ENCODE peak calls at places on chromosomes 16 and 17, in nine cellular contexts. E is kidney epithelial cell; W is CD8-positive, alpha-beta T cell; R is body of pancreas; M is H7; K is Caco-2; O is mucosa of descending colon; U is left lung; A is GM23338. V is an unnamed sample. For H3K36me3, the result is how much of the 10 kb centered on the place peaks cover.

GRCh38 chr16:11994187-11995119 is 17.9 kb downstream of the SNX29 start:
- DNase-seq in E (no peak), W (no peak), R (peak), M (no peak), K (no peak), O (peak), U (peak), A (no peak), V (no peak)

GRCh38 chr16:27860091-27860490 is 203.4 kb downstream of the GSG1L start:
- DNase-seq in E (no peak), W (no peak), R (no peak), M (no peak), K (no peak), O (no peak), U (no peak), A (no peak), V (no peak)

GRCh38 chr17:7446669-7447068 is 1.8 kb downstream of the CHRNB1 start:
- DNase-seq in E (no peak), W (no peak), R (no peak), M (peak), K (no peak), O (no peak), U (no peak), A (peak), V (no peak)

GRCh38 chr17:77681820-77682219 is 276.7 kb upstream of the TNRC6C start:
- DNase-seq in E (no peak), W (no peak), R (peak), M (no peak), K (peak), O (peak), U (no peak), A (no peak), V (no peak)

GRCh38 chr17:3685174-3685812 is 10.7 kb downstream of the P2RX5 start:
- DNase-seq in E (no peak), W (no peak), R (no peak), M (peak), K (no peak), O (no peak), U (no peak), A (no peak), V (no peak)

GRCh38 chr16:27677300-27677699 is 127.4 kb downstream of the KATNIP start:
- DNase-seq in E (peak), W (no peak), R (no peak), M (no peak), K (no peak), O (no peak), U (no peak), A (no peak), V (no peak)

GRCh38 chr16:88760424-88761142 is 24.4 kb downstream of the PIEZO1 start:
- DNase-seq in E (no peak), W (no peak), R (no peak), M (no peak), K (no peak), O (peak), U (no peak), A (no peak), V (no peak)

GRCh38 chr16:71360378-71360777 is 1.9 kb downstream of the CALB2 start:
- DNase-seq in E (peak), W (no peak), R (peak), M (no peak), K (no peak), O (no peak), U (no peak), A (no peak), V (no peak)

GRCh38 chr16:89821438-89822187 is 5.2 kb upstream of the FANCA start:
- DNase-seq in E (no peak), W (no peak), R (no peak), M (no peak), K (no peak), O (no peak), U (no peak), A (no peak), V (no peak)

GRCh38 chr16:75097941-75098897 is 18.4 kb downstream of the LDHD start:
- DNase-seq in E (no peak), W (peak), R (no peak), M (peak), K (no peak), O (no peak), U (no peak), A (no peak), V (no peak)

GRCh38 chr16:5791011-5791410 is 693.4 kb upstream of the EEF2KMT start:
- DNase-seq in E (no peak), W (no peak), R (no peak), M (no peak), K (no peak), O (no peak), U (no peak), A (no peak), V (no peak)

GRCh38 chr17:45106582-45106981 is 25.7 kb downstream of the PLCD3 start:
- DNase-seq in E (no peak), W (no peak), R (no peak), M (no peak), K (no peak), O (no peak), U (no peak), A (no peak), V (no peak)

GRCh38 chr17:45104497-45104896 is 27.8 kb downstream of the PLCD3 start:
- DNase-seq in E (no peak), W (no peak), R (no peak), M (peak), K (no peak), O (no peak), U (no peak), A (no peak), V (no peak)

GRCh38 chr17:45104029-45104428 is 28.3 kb downstream of the PLCD3 start:
- DNase-seq in E (no peak), W (no peak), R (no peak), M (no peak), K (no peak), O (no peak), U (no peak), A (no peak), V (no peak)

GRCh38 chr17:45106101-45106500 is 26.2 kb downstream of the PLCD3 start:
- DNase-seq in E (no peak), W (no peak), R (no peak), M (peak), K (no peak), O (no peak), U (no peak), A (no peak), V (no peak)

DNA sequence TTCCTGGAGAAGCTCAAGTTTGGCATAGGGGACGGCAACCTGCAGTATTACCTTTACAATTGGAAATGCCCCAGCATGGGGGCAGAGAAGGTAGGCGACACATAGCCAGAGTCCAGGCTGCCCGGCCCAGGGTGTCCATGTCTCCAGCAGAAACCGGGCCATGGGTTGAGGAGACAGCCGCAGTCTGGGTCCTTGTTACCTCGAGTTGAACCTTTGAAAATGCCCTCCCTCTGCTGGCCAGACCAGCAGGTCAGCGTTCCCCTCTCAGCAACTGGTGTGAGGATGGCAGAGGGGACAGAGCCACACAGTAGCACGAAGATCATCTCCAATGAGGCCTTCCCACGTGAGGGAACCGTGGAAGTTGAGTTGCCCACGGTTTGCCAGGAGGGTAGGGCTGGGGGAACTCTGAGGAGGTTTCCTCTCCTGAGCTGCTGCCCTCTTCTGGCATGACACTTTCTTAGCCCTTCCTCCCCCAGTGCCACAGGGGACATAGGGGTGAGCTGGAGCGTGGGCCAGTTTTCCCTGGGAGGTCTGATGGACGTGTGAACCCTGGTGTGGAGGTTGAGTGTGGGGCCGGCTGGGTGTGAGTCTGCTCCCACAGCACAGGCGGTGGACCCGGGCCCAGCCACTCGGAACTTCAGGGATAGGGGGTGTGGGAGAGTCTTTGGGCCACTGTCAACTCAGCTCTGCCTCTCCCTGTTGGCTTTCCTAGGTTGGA is 27.2 kb downstream of the PLCD3 start:
- DNase-seq in E (no peak), W (no peak), R (no peak), M (peak), K (no peak), O (no peak), U (no peak), A (no peak), V (no peak)
- H3K36me3 ChIP-seq in E (under half), W (under half), R (half or more), M (half or more), K (under half), O (under half), U (under half), A (under half), V (half or more)

GRCh38 chr17:63015824-63016223 is 49.8 kb downstream of the TANC2 start:
- DNase-seq in E (no peak), W (no peak), R (no peak), M (no peak), K (no peak), O (no peak), U (no peak), A (no peak), V (no peak)
- H3K36me3 ChIP-seq in E (under half), W (under half), R (under half), M (under half), K (under half), O (under half), U (under half), A (under half), V (under half)

GRCh38 chr17:37090941-37091340 is 142.2 kb downstream of the AATF start:
- DNase-seq in E (no peak), W (no peak), R (no peak), M (no peak), K (no peak), O (no peak), U (no peak), A (no peak), V (no peak)
- H3K36me3 ChIP-seq in E (under half), W (under half), R (under half), M (under half), K (under half), O (under half), U (under half), A (under half), V (under half)

GRCh38 chr17:82241183-82241925 is 12.5 kb downstream of the SLC16A3 start:
- DNase-seq in E (no peak), W (no peak), R (peak), M (peak), K (no peak), O (peak), U (peak), A (no peak), V (no peak)
- H3K36me3 ChIP-seq in E (under half), W (under half), R (under half), M (under half), K (under half), O (under half), U (under half), A (under half), V (under half)

DNA sequence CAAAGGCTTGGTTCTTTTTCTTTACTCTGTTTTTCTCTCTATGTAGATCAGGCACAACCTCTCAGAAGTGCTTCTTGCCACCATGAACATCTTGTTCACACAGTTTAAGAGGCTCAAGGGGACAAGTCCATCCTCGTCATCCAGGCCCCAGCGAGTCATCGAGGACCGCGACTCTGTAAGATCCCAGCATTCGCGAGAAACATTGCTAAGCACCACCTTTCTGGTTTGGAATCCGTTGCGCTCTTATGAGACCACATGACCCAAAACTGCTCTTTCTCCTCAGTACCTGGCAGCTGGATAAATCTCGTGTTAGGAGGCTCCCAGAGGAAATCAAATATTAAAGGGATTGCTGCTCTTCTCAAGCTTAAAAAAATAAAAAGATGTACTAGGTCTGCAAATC is 23.3 kb upstream of the SLC12A3 start:
- DNase-seq in E (no peak), W (no peak), R (no peak), M (no peak), K (no peak), O (no peak), U (no peak), A (no peak), V (no peak)
- H3K36me3 ChIP-seq in E (under half), W (under half), R (under half), M (under half), K (under half), O (under half), U (under half), A (under half), V (under half)

GRCh38 chr16:16107839-16108238 is 115.5 kb downstream of the ABCC6 start:
- DNase-seq in E (no peak), W (no peak), R (no peak), M (no peak), K (no peak), O (no peak), U (no peak), A (no peak), V (no peak)

GRCh38 chr16:16109453-16110110 is 113.7 kb downstream of the ABCC6 start:
- DNase-seq in E (no peak), W (no peak), R (peak), M (no peak), K (no peak), O (no peak), U (no peak), A (no peak), V (no peak)

GRCh38 chr16:16110111-16110490 is 113.2 kb downstream of the ABCC6 start:
- DNase-seq in E (no peak), W (no peak), R (no peak), M (no peak), K (no peak), O (no peak), U (no peak), A (no peak), V (no peak)

GRCh38 chr16:16111639-16112038 is 111.7 kb downstream of the ABCC6 start:
- DNase-seq in E (no peak), W (no peak), R (no peak), M (no peak), K (no peak), O (no peak), U (no peak), A (no peak), V (no peak)

DNA sequence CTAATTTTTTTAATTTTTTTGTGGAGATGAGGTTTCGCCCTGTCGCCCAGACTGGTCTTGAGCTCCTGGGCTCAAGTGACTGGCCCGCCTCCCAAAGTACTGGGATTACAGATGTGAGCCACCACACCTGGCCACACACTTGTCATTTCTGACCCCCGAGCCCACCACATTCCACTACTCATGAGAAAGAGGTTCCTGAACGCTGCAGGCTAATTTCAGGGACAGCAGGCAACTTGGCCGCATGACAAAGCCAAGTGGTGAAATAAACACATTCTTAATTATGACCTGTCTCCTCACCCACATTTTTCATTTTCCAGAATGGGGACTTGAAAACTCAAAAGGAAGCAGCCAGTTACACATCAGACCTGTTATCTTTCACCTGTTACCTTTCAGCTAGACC is 114.5 kb downstream of the ABCC6 start:
- DNase-seq in E (no peak), W (no peak), R (no peak), M (no peak), K (no peak), O (no peak), U (no peak), A (peak), V (no peak)
- H3K36me3 ChIP-seq in E (under half), W (under half), R (under half), M (under half), K (under half), O (under half), U (under half), A (under half), V (under half)

DNA sequence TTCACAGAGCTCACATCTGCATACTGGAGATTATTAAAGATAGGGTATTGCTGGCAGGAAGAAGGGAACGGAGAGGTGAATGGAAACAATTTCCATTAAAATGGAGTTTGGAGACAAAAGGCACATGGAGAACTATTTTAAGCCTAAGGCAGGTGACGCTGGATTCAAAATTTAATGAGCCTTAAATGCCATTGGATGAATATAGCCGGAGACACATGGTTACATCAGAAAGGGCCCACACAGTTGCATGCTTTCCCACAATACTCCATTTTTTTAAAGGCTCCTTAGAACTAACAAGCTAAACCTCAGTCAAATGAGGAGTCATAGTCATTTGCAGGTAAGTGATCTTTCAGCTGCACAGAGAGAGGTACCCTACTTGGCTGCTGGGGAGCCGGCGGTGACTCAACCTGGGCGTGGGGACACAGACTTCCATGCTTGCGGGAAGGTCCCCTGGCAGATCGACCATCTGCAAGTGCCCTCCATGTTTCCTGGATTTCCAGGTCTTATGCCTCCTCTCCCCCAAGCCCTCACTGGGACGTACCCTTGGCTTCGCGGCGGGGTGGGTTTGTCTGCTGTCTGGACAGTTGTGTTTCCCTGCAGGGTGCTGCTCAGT is 259.2 kb downstream of the CBLN1 start:
- DNase-seq in E (no peak), W (no peak), R (no peak), M (no peak), K (no peak), O (no peak), U (no peak), A (peak), V (no peak)
- H3K36me3 ChIP-seq in E (under half), W (under half), R (under half), M (under half), K (under half), O (under half), U (under half), A (under half), V (under half)

DNA sequence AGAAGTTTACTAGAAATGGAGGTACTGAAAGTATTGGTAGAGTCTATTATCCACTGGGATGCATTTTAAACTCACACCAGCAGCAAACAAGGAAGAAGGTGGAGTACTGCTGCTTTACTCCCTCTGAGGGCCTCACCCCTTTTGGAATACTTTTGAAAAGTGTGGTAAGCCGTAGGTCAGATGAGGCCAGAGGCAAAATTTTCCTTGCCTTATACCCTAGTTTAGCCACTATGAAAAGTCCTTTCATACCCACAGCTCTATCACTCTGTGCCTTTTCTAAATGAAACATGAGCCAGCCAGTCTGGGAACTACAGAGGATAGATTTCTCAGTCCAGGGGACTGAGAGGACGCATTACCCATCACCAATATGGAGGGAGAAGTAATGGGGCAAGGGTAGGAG is 14.0 kb downstream of the GDE1 start:
- DNase-seq in E (no peak), W (no peak), R (no peak), M (no peak), K (no peak), O (no peak), U (no peak), A (no peak), V (no peak)
- H3K36me3 ChIP-seq in E (under half), W (under half), R (under half), M (under half), K (under half), O (under half), U (under half), A (under half), V (under half)

GRCh38 chr16:68300736-68301459 is 9.8 kb downstream of the SLC7A6OS start:
- DNase-seq in E (no peak), W (no peak), R (no peak), M (no peak), K (no peak), O (no peak), U (no peak), A (no peak), V (no peak)

GRCh38 chr16:68297908-68298307 is 12.8 kb downstream of the SLC7A6OS start:
- DNase-seq in E (no peak), W (no peak), R (no peak), M (no peak), K (no peak), O (no peak), U (no peak), A (no peak), V (no peak)

GRCh38 chr16:68298312-68298711 is 12.4 kb downstream of the SLC7A6OS start:
- DNase-seq in E (no peak), W (no peak), R (no peak), M (no peak), K (no peak), O (no peak), U (no peak), A (no peak), V (no peak)

GRCh38 chr16:68298907-68299515 is 11.7 kb downstream of the SLC7A6OS start:
- DNase-seq in E (no peak), W (no peak), R (peak), M (no peak), K (no peak), O (no peak), U (no peak), A (no peak), V (no peak)

DNA sequence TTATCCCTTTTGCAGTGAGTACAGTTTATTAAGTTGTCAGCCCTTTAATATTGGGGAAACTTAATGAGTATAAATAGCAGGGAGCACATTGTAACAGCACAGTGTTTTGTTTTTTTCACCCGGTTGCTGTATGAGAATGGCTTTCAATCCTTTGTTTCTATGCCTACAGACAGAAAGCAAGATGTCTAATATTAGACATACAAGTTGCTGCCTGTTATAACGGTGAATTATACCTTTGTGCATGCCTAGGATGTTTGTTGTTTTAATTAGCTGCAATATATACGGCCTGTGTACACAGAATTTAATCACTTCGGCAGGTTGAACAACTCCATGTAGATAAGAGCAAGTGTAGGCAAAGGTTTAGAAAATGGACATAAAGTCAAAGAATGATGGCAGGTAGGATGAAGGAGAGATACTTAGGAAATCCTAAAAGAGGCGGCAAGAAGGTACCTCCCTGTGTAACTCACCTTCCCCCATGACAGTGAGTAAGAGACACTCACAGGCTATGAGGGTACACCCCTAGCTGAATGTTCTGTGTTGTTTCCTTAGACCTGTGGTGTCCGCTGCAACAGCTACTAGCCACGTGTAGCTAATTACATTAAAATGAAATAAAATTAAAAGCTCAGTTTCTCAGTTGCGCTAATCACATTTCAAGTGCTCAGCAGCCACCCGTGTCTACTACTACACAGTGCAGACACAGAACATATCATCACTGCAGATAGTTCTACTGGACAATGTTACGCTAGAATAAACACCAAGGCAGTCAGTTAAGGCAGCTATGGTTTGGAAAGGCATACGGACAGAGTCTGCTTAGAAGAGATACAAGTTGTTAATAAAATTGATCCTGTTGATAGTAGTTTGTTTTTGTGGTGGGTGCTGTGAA is 10.9 kb downstream of the SLC7A6OS start:
- DNase-seq in E (no peak), W (no peak), R (no peak), M (no peak), K (no peak), O (no peak), U (no peak), A (no peak), V (no peak)
- H3K36me3 ChIP-seq in E (under half), W (half or more), R (under half), M (under half), K (under half), O (under half), U (under half), A (under half), V (under half)

V was measured in iPS DF 6.9.